ENCODE peak calls at places on chromosome 4, in eight cellular contexts. K is brain microvascular endothelial cell; H is spleen; Z is naive thymus-derived CD4-positive, alpha-beta T cell; C is mucosa of descending colon; J is AG04449; O is fibroblast of mammary gland; G is IMR-90. V is an unnamed sample.
A peak's percentile ranks its signal among the peaks of the same experiment; 100 is the strongest.

GRCh38 chr4:73704314-73705055 is 35.9 kb upstream of the CXCL8 start:
- DNase-seq in K (peak; percentile 99), H (no peak), Z (no peak), C (no peak), J (peak; percentile 98), O (peak; percentile 100), G (peak; percentile 100), V (peak; percentile 100)

GRCh38 chr4:25667931-25668557 is 12.4 kb downstream of the SLC34A2 start:
- DNase-seq in K (peak; percentile 5), H (no peak), Z (no peak), C (no peak), J (no peak), O (no peak), G (no peak), V (no peak)

GRCh38 chr4:52864816-52865215 is 2.7 kb downstream of the RASL11B start:
- DNase-seq in K (peak; percentile 20), H (no peak), Z (no peak), C (no peak), J (peak; percentile 23), O (no peak), G (peak; percentile 35), V (no peak)

GRCh38 chr4:94678896-94679295 is 78.9 kb upstream of the BMPR1B start:
- DNase-seq in K (no peak), H (no peak), Z (no peak), C (no peak), J (no peak), O (peak; percentile 16), G (peak; percentile 18), V (no peak)

GRCh38 chr4:137861682-137862081 is 329.4 kb upstream of the PCDH18 start:
- DNase-seq in K (no peak), H (no peak), Z (no peak), C (no peak), J (no peak), O (peak; percentile 37), G (peak; percentile 29), V (no peak)

GRCh38 chr4:5839751-5840674 is 52.9 kb downstream of the CRMP1 start:
- DNase-seq in K (no peak), H (peak; percentile 70), Z (no peak), C (peak; percentile 55), J (no peak), O (peak; percentile 59), G (no peak), V (no peak)

GRCh38 chr4:105092768-105093167 is 53.9 kb upstream of the TET2 start:
- DNase-seq in K (no peak), H (no peak), Z (no peak), C (no peak), J (no peak), O (peak; percentile 68), G (peak; percentile 48), V (peak; percentile 53)

GRCh38 chr4:2459589-2460349 is 9.1 kb upstream of the RNF4 start:
- DNase-seq in K (no peak), H (peak; percentile 59), Z (no peak), C (no peak), J (no peak), O (no peak), G (no peak), V (no peak)

GRCh38 chr4:86592553-86593249 is 1.4 kb upstream of the PTPN13 start:
- DNase-seq in K (peak; percentile 35), H (no peak), Z (no peak), C (no peak), J (no peak), O (no peak), G (peak; percentile 6), V (no peak)
- H3K4me3 ChIP-seq in K (no peak overlapping the region), H (no peak overlapping the region), Z (no peak overlapping the region), C (no peak overlapping the region), J (no peak overlapping the region), O (no peak overlapping the region), G (no peak overlapping the region), V (no peak overlapping the region)

GRCh38 chr4:183960021-183960420 is 54.9 kb downstream of the STOX2 start:
- DNase-seq in K (peak; percentile 56), H (no peak), Z (no peak), C (peak; percentile 43), J (no peak), O (peak; percentile 74), G (peak; percentile 72), V (peak; percentile 11)
- H3K4me3 ChIP-seq in K (no peak overlapping the region), H (no peak overlapping the region), Z (no peak overlapping the region), C (no peak overlapping the region), J (no peak overlapping the region), O (no peak overlapping the region), G (peak overlapping the region; percentile 24), V (no peak overlapping the region)

DNA sequence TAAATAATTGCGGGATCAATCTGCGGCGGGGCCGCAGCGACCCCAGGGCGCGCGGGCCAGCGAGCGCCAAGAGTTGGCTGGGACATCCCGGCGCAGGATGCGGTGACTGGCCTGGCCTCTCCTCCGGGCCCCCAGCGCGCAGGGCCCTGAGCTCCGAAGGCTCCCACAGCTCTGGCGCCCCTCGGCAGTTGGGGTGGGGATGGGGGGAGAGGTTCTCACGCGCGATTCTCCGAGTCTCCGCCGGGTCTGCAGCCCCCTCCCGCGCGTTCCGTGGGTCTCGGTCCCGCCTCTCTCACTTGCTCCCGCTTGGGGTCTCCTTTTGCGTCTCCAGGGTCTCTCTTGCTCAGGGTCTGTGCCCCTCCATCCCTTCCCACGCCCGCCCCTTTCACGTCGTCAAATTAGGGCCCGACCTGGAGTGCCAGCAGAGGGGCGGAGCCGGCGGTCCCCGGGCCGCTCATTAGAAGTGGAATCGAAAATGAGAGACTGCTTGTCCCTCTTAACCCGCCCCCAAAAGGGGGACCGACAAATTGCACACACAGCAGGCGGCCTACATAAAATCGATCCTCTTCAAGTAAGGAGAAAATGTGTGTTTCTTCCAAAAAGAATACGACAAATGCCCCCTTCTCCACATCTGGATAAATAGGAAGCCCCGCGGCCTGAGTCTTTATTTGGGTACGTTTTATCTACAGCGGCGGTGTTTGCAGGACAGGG is 859 bp upstream of the NKX1-1 start:
- DNase-seq in K (no peak), H (no peak), Z (no peak), C (no peak), J (no peak), O (no peak), G (no peak), V (no peak)
- H3K4me3 ChIP-seq in K (no peak overlapping the region), H (no peak overlapping the region), Z (no peak overlapping the region), C (no peak overlapping the region), J (no peak overlapping the region), O (no peak overlapping the region), G (no peak overlapping the region), V (no peak overlapping the region)

GRCh38 chr4:75696551-75696950 is 23.3 kb upstream of the G3BP2 start:
- DNase-seq in K (no peak), H (no peak), Z (no peak), C (no peak), J (no peak), O (no peak), G (no peak), V (no peak)

GRCh38 chr4:75699299-75699698 is 25.1 kb upstream of the USO1 start:
- DNase-seq in K (no peak), H (no peak), Z (no peak), C (no peak), J (no peak), O (no peak), G (no peak), V (no peak)

GRCh38 chr4:75698162-75698962 is 25.2 kb upstream of the G3BP2 start:
- DNase-seq in K (no peak), H (no peak), Z (no peak), C (no peak), J (no peak), O (no peak), G (no peak), V (no peak)

GRCh38 chr4:75698963-75699228 is 25.5 kb upstream of the USO1 start:
- DNase-seq in K (no peak), H (no peak), Z (no peak), C (no peak), J (no peak), O (no peak), G (no peak), V (no peak)

DNA sequence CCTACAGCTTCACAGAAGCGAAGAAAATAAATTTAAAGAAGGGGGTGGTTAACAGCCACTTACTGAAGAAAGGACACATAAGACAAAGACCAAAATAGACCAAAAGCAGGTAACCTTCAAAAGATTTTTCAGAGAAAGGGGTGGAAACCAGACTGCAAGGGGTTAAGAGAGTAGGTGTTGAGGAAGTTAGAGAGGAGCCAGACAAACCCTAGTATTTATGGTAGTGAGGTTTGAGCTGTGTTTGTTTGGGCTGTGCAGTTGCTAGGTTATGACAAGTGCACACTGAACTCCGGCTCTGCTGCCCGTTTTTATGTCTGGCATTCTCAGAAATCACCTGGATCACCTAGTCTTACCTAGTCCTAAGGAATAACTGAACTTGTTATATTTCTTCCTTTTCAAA is 22.8 kb upstream of the G3BP2 start:
- DNase-seq in K (no peak), H (no peak), Z (peak; percentile 48), C (no peak), J (no peak), O (no peak), G (no peak), V (no peak)
- H3K4me3 ChIP-seq in K (no peak overlapping the region), H (no peak overlapping the region), Z (no peak overlapping the region), C (no peak overlapping the region), J (no peak overlapping the region), O (no peak overlapping the region), G (no peak overlapping the region), V (no peak overlapping the region)

DNA sequence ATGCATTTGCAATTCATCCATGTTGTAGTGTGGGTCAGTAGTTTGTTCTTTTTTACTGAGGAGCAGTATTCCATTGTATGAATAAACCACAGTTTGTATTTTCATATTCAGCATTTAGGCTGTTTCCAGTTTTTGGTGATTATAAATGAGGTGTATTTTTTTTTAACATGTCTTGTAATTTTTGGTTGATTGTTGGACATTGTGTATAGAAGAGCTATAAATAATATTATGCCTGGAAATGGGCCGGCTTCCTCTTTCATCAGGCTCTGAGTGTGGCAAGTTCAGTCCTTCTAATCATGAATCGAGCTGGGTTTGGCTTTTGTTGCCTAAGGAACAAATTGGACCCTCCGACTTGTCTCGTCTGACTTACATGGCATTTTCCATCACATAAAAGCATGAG is 115.7 kb downstream of the PSAPL1 start:
- DNase-seq in K (no peak), H (no peak), Z (no peak), C (no peak), J (no peak), O (no peak), G (no peak), V (no peak)
- H3K4me3 ChIP-seq in K (no peak overlapping the region), H (no peak overlapping the region), Z (no peak overlapping the region), C (no peak overlapping the region), J (no peak overlapping the region), O (no peak overlapping the region), G (no peak overlapping the region), V (no peak overlapping the region)

DNA sequence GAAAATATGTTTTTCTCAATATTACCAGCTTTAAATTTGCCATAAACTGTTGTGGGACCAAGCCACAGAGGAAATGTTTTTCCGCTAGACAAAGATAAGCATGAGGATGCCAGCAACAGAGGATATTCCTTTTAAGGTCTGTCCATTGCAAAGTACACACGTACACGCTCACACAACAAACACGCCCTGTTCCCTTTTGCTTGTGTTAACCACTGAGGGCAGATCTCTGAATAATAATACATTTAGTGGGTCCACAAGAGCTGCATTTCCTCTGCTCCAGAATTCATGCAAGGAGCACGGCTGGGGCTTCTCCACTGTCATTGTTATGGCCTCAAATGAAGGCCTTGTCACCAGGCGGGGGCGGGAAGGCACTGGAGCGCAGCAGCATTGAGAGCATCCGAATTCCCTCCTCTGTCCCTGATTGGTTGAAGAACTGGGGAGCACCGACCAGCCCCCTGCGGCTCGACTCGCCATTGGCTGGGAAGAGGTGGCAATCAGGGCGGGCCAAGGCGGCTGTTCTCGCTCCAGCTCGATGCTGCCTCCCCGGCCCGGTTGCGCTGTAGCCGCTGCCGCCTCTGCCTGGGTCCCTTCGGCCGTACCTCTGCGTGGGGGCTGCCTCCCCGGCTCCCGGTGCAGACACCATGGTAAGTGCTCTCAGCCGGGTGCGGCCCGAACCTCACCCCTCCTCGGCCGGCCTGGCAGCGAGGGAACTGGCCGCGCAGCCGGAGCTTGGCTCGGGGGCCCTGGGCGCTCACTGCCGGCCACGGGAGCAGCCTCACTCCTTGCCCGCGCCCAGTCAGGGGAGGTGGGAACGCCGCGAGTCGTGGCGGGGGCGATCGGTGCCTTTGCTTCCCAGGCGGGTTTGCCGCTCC is at the start of gene GUCY1B1:
- DNase-seq in K (peak; percentile 94), H (peak; percentile 95), Z (peak; percentile 44), C (peak; percentile 83), J (peak; percentile 40), O (peak; percentile 93), G (peak; percentile 94), V (peak; percentile 83)
- H3K4me3 ChIP-seq in K (peak within 1 kb of the TSS; percentile 66), H (peak within 1 kb of the TSS; percentile 24), Z (no peak within 1 kb of the TSS), C (peak within 1 kb of the TSS; percentile 17), J (peak within 1 kb of the TSS; percentile 60), O (peak within 1 kb of the TSS; percentile 56), G (peak within 1 kb of the TSS; percentile 67), V (peak within 1 kb of the TSS; percentile 57)

V was measured in skeletal muscle cell.